ENCODE peak calls at places on chromosomes 12 and 14, in seven cellular contexts. J is stimulated activated CD8-positive, alpha-beta memory T cell treated with anti-CD3 and anti-CD28 coated beads, Interleukin-4, amount 100 ng/mL, for 48 hours; H is HT1080; W is substantia nigra; V is lower leg skin; Y is activated CD4-positive, CD25-positive, alpha-beta regulatory T cell treated with anti-CD3 and anti-CD28 coated beads, Interleukin-2, amount 50 U/mL, for 16 hours; B is activated T-cell treated with anti-CD3 and anti-CD28 coated beads, Interleukin-2, amount 50 U/mL, for 72 hours. Z is an unnamed sample.

GRCh38 chr12:121858662-121859572 is at the start of gene HPD:
- DNase-seq in J (no peak), H (peak), W (peak), V (peak), Y (no peak), B (no peak), Z (peak)

GRCh38 chr12:32089156-32089950 is 17.3 kb upstream of the BICD1 start:
- DNase-seq in J (no peak), H (peak), W (no peak), V (no peak), Y (no peak), B (no peak), Z (no peak)

GRCh38 chr12:18383203-18383602 is 121.9 kb downstream of the PIK3C2G start:
- DNase-seq in J (no peak), H (peak), W (no peak), V (no peak), Y (no peak), B (no peak), Z (no peak)

GRCh38 chr12:106898001-106898966 is 57.4 kb upstream of the TMEM263 start:
- DNase-seq in J (no peak), H (no peak), W (peak), V (no peak), Y (no peak), B (no peak), Z (no peak)

GRCh38 chr14:102672410-102672960 is 80.0 kb downstream of the RCOR1 start:
- DNase-seq in J (no peak), H (no peak), W (no peak), V (no peak), Y (no peak), B (no peak), Z (no peak)

GRCh38 chr14:63492391-63492790 is 50.8 kb downstream of the PPP2R5E start:
- DNase-seq in J (no peak), H (peak), W (no peak), V (no peak), Y (no peak), B (no peak), Z (no peak)

GRCh38 chr12:8936735-8937134 is 12.7 kb downstream of the M6PR start:
- DNase-seq in J (no peak), H (no peak), W (no peak), V (no peak), Y (no peak), B (no peak), Z (no peak)

GRCh38 chr12:101855364-101855884 is 22.0 kb upstream of the DRAM1 start:
- DNase-seq in J (no peak), H (no peak), W (no peak), V (no peak), Y (no peak), B (no peak), Z (no peak)

GRCh38 chr14:31886161-31886835 is 190.8 kb upstream of the ARHGAP5 start:
- DNase-seq in J (no peak), H (no peak), W (no peak), V (no peak), Y (no peak), B (no peak), Z (no peak)

GRCh38 chr12:93569301-93569655 is 3.2 kb upstream of the SOCS2 start:
- DNase-seq in J (no peak), H (no peak), W (no peak), V (no peak), Y (no peak), B (no peak), Z (no peak)

GRCh38 chr14:30882431-30882830 is 8.1 kb downstream of the COCH start:
- DNase-seq in J (no peak), H (no peak), W (no peak), V (no peak), Y (no peak), B (no peak), Z (no peak)

GRCh38 chr12:4277205-4277543 is 3.6 kb downstream of the CCND2 start:
- DNase-seq in J (no peak), H (no peak), W (no peak), V (no peak), Y (no peak), B (no peak), Z (no peak)

GRCh38 chr12:103102225-103102744 is 144.8 kb downstream of the ASCL1 start:
- DNase-seq in J (no peak), H (no peak), W (no peak), V (no peak), Y (no peak), B (peak), Z (no peak)

GRCh38 chr14:65487783-65488578 is 75.5 kb downstream of the FUT8 start:
- DNase-seq in J (no peak), H (no peak), W (no peak), V (no peak), Y (no peak), B (no peak), Z (no peak)

GRCh38 chr12:121789800-121790748 is 3.4 kb downstream of the RHOF start:
- DNase-seq in J (peak), H (peak), W (peak), V (no peak), Y (peak), B (peak), Z (no peak)

GRCh38 chr14:104873380-104874055 is 8.4 kb downstream of the CEP170B start:
- DNase-seq in J (no peak), H (no peak), W (no peak), V (no peak), Y (no peak), B (no peak), Z (no peak)

GRCh38 chr14:104224516-104225281 is 86.3 kb downstream of the KIF26A start:
- DNase-seq in J (peak), H (no peak), W (no peak), V (no peak), Y (no peak), B (peak), Z (no peak)

GRCh38 chr12:94973202-94973601 is 30.3 kb downstream of the NDUFA12 start:
- DNase-seq in J (no peak), H (peak), W (no peak), V (no peak), Y (no peak), B (no peak), Z (no peak)

GRCh38 chr14:101723061-101723595 is 38.4 kb upstream of the PPP2R5C start:
- DNase-seq in J (no peak), H (no peak), W (no peak), V (no peak), Y (no peak), B (no peak), Z (no peak)

GRCh38 chr14:99838555-99839193 is 45.5 kb downstream of the EML1 start:
- DNase-seq in J (no peak), H (no peak), W (no peak), V (no peak), Y (no peak), B (no peak), Z (no peak)

GRCh38 chr14:91229743-91230200 is 14.7 kb downstream of the GPR68 start:
- DNase-seq in J (peak), H (peak), W (no peak), V (no peak), Y (peak), B (peak), Z (no peak)

GRCh38 chr12:116996648-116997047 is 85.9 kb downstream of the FBXW8 start:
- DNase-seq in J (no peak), H (no peak), W (no peak), V (no peak), Y (no peak), B (no peak), Z (no peak)

GRCh38 chr12:109202770-109203169 is 86.4 kb downstream of the ACACB start:
- DNase-seq in J (no peak), H (no peak), W (no peak), V (no peak), Y (no peak), B (no peak), Z (no peak)

GRCh38 chr14:99055019-99055418 is 217.0 kb downstream of the BCL11B start:
- DNase-seq in J (no peak), H (peak), W (no peak), V (no peak), Y (no peak), B (no peak), Z (no peak)

GRCh38 chr14:34407951-34408350 is 54.1 kb downstream of the SPTSSA start:
- DNase-seq in J (no peak), H (no peak), W (no peak), V (no peak), Y (no peak), B (no peak), Z (no peak)

GRCh38 chr12:110338754-110339153 is 57.7 kb downstream of the ATP2A2 start:
- DNase-seq in J (no peak), H (peak), W (no peak), V (no peak), Y (no peak), B (no peak), Z (no peak)

GRCh38 chr14:54083549-54084239 is 127.1 kb upstream of the BMP4 start:
- DNase-seq in J (no peak), H (peak), W (no peak), V (no peak), Y (no peak), B (no peak), Z (no peak)

GRCh38 chr12:125280482-125281377 is 215.5 kb downstream of the AACS start:
- DNase-seq in J (no peak), H (no peak), W (no peak), V (no peak), Y (no peak), B (no peak), Z (no peak)

GRCh38 chr12:64496839-64497400 is 45.0 kb downstream of the TBK1 start:
- DNase-seq in J (no peak), H (no peak), W (no peak), V (no peak), Y (no peak), B (no peak), Z (no peak)

GRCh38 chr12:55659486-55660385 is 23.0 kb downstream of the OR10P1 start:
- DNase-seq in J (no peak), H (peak), W (no peak), V (no peak), Y (no peak), B (no peak), Z (peak)

GRCh38 chr12:117686911-117687377 is 281.8 kb downstream of the KSR2 start:
- DNase-seq in J (no peak), H (peak), W (no peak), V (peak), Y (no peak), B (no peak), Z (no peak)

GRCh38 chr12:29640589-29641345 is 143.0 kb downstream of the TMTC1 start:
- DNase-seq in J (no peak), H (peak), W (no peak), V (no peak), Y (no peak), B (no peak), Z (no peak)

GRCh38 chr12:122506393-122506938 is 5.7 kb upstream of the ZCCHC8 start:
- DNase-seq in J (no peak), H (no peak), W (no peak), V (no peak), Y (no peak), B (no peak), Z (no peak)

GRCh38 chr14:63996575-63997220 is 143.9 kb downstream of the SYNE2 start:
- DNase-seq in J (no peak), H (peak), W (no peak), V (no peak), Y (no peak), B (no peak), Z (no peak)

GRCh38 chr14:25116607-25117006 is 66.7 kb upstream of the STXBP6 start:
- DNase-seq in J (no peak), H (no peak), W (no peak), V (no peak), Y (no peak), B (no peak), Z (no peak)

GRCh38 chr14:38790916-38791315 is 312.1 kb downstream of the SEC23A start:
- DNase-seq in J (no peak), H (no peak), W (no peak), V (no peak), Y (no peak), B (no peak), Z (no peak)

GRCh38 chr12:26954027-26954426 is 15.8 kb downstream of the FGFR1OP2 start:
- DNase-seq in J (no peak), H (no peak), W (no peak), V (no peak), Y (no peak), B (no peak), Z (no peak)